ENCODE peak calls at places on chromosomes 1 and 21, in seven cellular contexts. One of them, this sample, is unnamed.

GRCh38 chr1:35930593-35931423 is at the start of gene AGO3:
- DNase-seq in cerebellar cortex: peak; percentile 78
- DNase-seq in glutamatergic neuron: peak; percentile 86
- DNase-seq in GM12891: peak; percentile 83
- DNase-seq in T-helper 9 cell: peak; percentile 82
- DNase-seq in psoas muscle: peak; percentile 90
- DNase-seq in activated CD8-positive, alpha-beta memory T cell treated with anti-CD3 and anti-CD28 coated beads, Interleukin-2, amount 10 ng/mL, durations not matched to agents 7 days and 5 days: peak; percentile 91
- DNase-seq in this sample: no peak

GRCh38 chr1:37537378-37537777 is 16.7 kb downstream of the SNIP1 start:
- DNase-seq in cerebellar cortex: no peak
- DNase-seq in glutamatergic neuron: no peak
- DNase-seq in psoas muscle: no peak
- DNase-seq in T-helper 9 cell: no peak
- DNase-seq in GM12891: no peak
- DNase-seq in activated CD8-positive, alpha-beta memory T cell treated with anti-CD3 and anti-CD28 coated beads, Interleukin-2, amount 10 ng/mL, durations not matched to agents 7 days and 5 days: no peak
- DNase-seq in this sample: no peak

GRCh38 chr21:32908529-32908928 is 117.2 kb upstream of the OLIG2 start:
- DNase-seq in glutamatergic neuron: no peak
- DNase-seq in GM12891: no peak
- DNase-seq in psoas muscle: no peak
- DNase-seq in cerebellar cortex: no peak
- DNase-seq in T-helper 9 cell: no peak
- DNase-seq in activated CD8-positive, alpha-beta memory T cell treated with anti-CD3 and anti-CD28 coated beads, Interleukin-2, amount 10 ng/mL, durations not matched to agents 7 days and 5 days: no peak
- DNase-seq in this sample: no peak

GRCh38 chr1:59015708-59016107 is 231.9 kb upstream of the JUN start:
- DNase-seq in cerebellar cortex: no peak
- DNase-seq in psoas muscle: no peak
- DNase-seq in activated CD8-positive, alpha-beta memory T cell treated with anti-CD3 and anti-CD28 coated beads, Interleukin-2, amount 10 ng/mL, durations not matched to agents 7 days and 5 days: peak; percentile 30
- DNase-seq in glutamatergic neuron: no peak
- DNase-seq in GM12891: no peak
- DNase-seq in T-helper 9 cell: no peak
- DNase-seq in this sample: peak; percentile 84

GRCh38 chr1:2209400-2210083 is 15.0 kb upstream of the FAAP20 start:
- DNase-seq in cerebellar cortex: no peak
- DNase-seq in psoas muscle: no peak
- DNase-seq in GM12891: no peak
- DNase-seq in T-helper 9 cell: no peak
- DNase-seq in glutamatergic neuron: no peak
- DNase-seq in activated CD8-positive, alpha-beta memory T cell treated with anti-CD3 and anti-CD28 coated beads, Interleukin-2, amount 10 ng/mL, durations not matched to agents 7 days and 5 days: no peak
- DNase-seq in this sample: no peak

GRCh38 chr1:151485685-151486255 is 25.4 kb upstream of the CGN start:
- DNase-seq in activated CD8-positive, alpha-beta memory T cell treated with anti-CD3 and anti-CD28 coated beads, Interleukin-2, amount 10 ng/mL, durations not matched to agents 7 days and 5 days: no peak
- DNase-seq in cerebellar cortex: peak; percentile 29
- DNase-seq in psoas muscle: no peak
- DNase-seq in GM12891: no peak
- DNase-seq in glutamatergic neuron: no peak
- DNase-seq in T-helper 9 cell: no peak
- DNase-seq in this sample: no peak

GRCh38 chr1:209086486-209087192 is 496.9 kb upstream of the CAMK1G start:
- DNase-seq in psoas muscle: no peak
- DNase-seq in T-helper 9 cell: no peak
- DNase-seq in activated CD8-positive, alpha-beta memory T cell treated with anti-CD3 and anti-CD28 coated beads, Interleukin-2, amount 10 ng/mL, durations not matched to agents 7 days and 5 days: no peak
- DNase-seq in glutamatergic neuron: no peak
- DNase-seq in GM12891: no peak
- DNase-seq in cerebellar cortex: no peak
- DNase-seq in this sample: no peak

GRCh38 chr1:232628335-232629214 is 1.4 kb downstream of the SIPA1L2 start:
- DNase-seq in activated CD8-positive, alpha-beta memory T cell treated with anti-CD3 and anti-CD28 coated beads, Interleukin-2, amount 10 ng/mL, durations not matched to agents 7 days and 5 days: no peak
- DNase-seq in psoas muscle: no peak
- DNase-seq in T-helper 9 cell: no peak
- DNase-seq in cerebellar cortex: peak; percentile 50
- DNase-seq in GM12891: no peak
- DNase-seq in glutamatergic neuron: no peak
- DNase-seq in this sample: no peak

GRCh38 chr1:116113615-116114014 is 2.4 kb downstream of the MAB21L3 start:
- DNase-seq in GM12891: no peak
- DNase-seq in cerebellar cortex: no peak
- DNase-seq in glutamatergic neuron: no peak
- DNase-seq in psoas muscle: peak; percentile 67
- DNase-seq in T-helper 9 cell: no peak
- DNase-seq in activated CD8-positive, alpha-beta memory T cell treated with anti-CD3 and anti-CD28 coated beads, Interleukin-2, amount 10 ng/mL, durations not matched to agents 7 days and 5 days: no peak
- DNase-seq in this sample: no peak

GRCh38 chr1:46011121-46011695 is 121.2 kb downstream of the PIK3R3 start:
- DNase-seq in GM12891: no peak
- DNase-seq in psoas muscle: no peak
- DNase-seq in T-helper 9 cell: no peak
- DNase-seq in glutamatergic neuron: no peak
- DNase-seq in cerebellar cortex: no peak
- DNase-seq in activated CD8-positive, alpha-beta memory T cell treated with anti-CD3 and anti-CD28 coated beads, Interleukin-2, amount 10 ng/mL, durations not matched to agents 7 days and 5 days: no peak
- DNase-seq in this sample: peak; percentile 69

GRCh38 chr1:103348136-103348535 is 177.4 kb upstream of the RNPC3 start:
- DNase-seq in cerebellar cortex: no peak
- DNase-seq in GM12891: no peak
- DNase-seq in glutamatergic neuron: no peak
- DNase-seq in psoas muscle: no peak
- DNase-seq in activated CD8-positive, alpha-beta memory T cell treated with anti-CD3 and anti-CD28 coated beads, Interleukin-2, amount 10 ng/mL, durations not matched to agents 7 days and 5 days: no peak
- DNase-seq in T-helper 9 cell: no peak
- DNase-seq in this sample: no peak

GRCh38 chr1:27564264-27564579 is 39.7 kb downstream of the AHDC1 start:
- DNase-seq in cerebellar cortex: no peak
- DNase-seq in GM12891: no peak
- DNase-seq in psoas muscle: no peak
- DNase-seq in T-helper 9 cell: no peak
- DNase-seq in activated CD8-positive, alpha-beta memory T cell treated with anti-CD3 and anti-CD28 coated beads, Interleukin-2, amount 10 ng/mL, durations not matched to agents 7 days and 5 days: no peak
- DNase-seq in glutamatergic neuron: no peak
- DNase-seq in this sample: no peak

This sample was measured in vagina.